ENCODE peak calls at places on chromosomes 11 and 22, in ten cellular contexts. A, K, W, G, S, R, C, L, J and Q are unnamed samples.

GRCh38 chr11:113644605-113645004 is 61.5 kb downstream of the TMPRSS5 start:
- DNase-seq in A (no peak), K (no peak), W (no peak), G (no peak), S (no peak), R (no peak), C (no peak), L (no peak), J (no peak), Q (no peak)

GRCh38 chr11:10784229-10785145 is 24.2 kb downstream of the EIF4G2 start:
- DNase-seq in A (no peak), K (no peak), W (no peak), G (peak), S (no peak), R (peak), C (peak), L (peak), J (no peak), Q (no peak)

GRCh38 chr11:41413843-41414242 is 45.6 kb downstream of the LRRC4C start:
- DNase-seq in A (no peak), K (no peak), W (no peak), G (no peak), S (no peak), R (no peak), C (no peak), L (no peak), J (no peak), Q (no peak)

GRCh38 chr11:1201395-1202153 is 21.3 kb upstream of the MUC5B start:
- DNase-seq in A (no peak), K (no peak), W (no peak), G (no peak), S (no peak), R (no peak), C (no peak), L (no peak), J (no peak), Q (no peak)

GRCh38 chr22:38353142-38353629 is 36.0 kb upstream of the CSNK1E start:
- DNase-seq in A (peak), K (peak), W (peak), G (peak), S (peak), R (peak), C (peak), L (peak), J (peak), Q (peak)

GRCh38 chr22:41910599-41911291 is 4.1 kb downstream of the SHISA8 start:
- DNase-seq in A (no peak), K (peak), W (no peak), G (peak), S (peak), R (peak), C (no peak), L (no peak), J (no peak), Q (no peak)

GRCh38 chr22:48434156-48434867 is 1393.4 kb downstream of the BRD1 start:
- DNase-seq in A (no peak), K (no peak), W (no peak), G (no peak), S (no peak), R (no peak), C (no peak), L (no peak), J (no peak), Q (no peak)

GRCh38 chr11:21710791-21711190 is 482.1 kb upstream of the ANO5 start:
- DNase-seq in A (no peak), K (no peak), W (no peak), G (no peak), S (no peak), R (no peak), C (peak), L (no peak), J (no peak), Q (no peak)

GRCh38 chr22:26589367-26589844 is 526 bp downstream of the TPST2 start:
- DNase-seq in A (no peak), K (no peak), W (peak), G (peak), S (no peak), R (peak), C (no peak), L (peak), J (peak), Q (no peak)

GRCh38 chr11:76237914-76238313 is 31.6 kb upstream of the WNT11 start:
- DNase-seq in A (no peak), K (no peak), W (no peak), G (no peak), S (no peak), R (no peak), C (no peak), L (peak), J (no peak), Q (peak)